ENCODE peak calls at places on chromosomes 13 and 19, in ten cellular contexts. K is activated T-helper 1 cell treated with anti-CD3 and anti-CD28 coated beads, Interleukin-12 subunit alpha, Interleukin-12 subunit beta, Interleukin-2, Interleukin-4 antibody, amounts not matched to agents 30 ng/mL and 10 ng/mL and 1 ng/mL, durations not matched to agents 14 hours and 24 hours and 36 hours; M is HepG2; Q is tibial nerve; B is endothelial cell; R is AG04450; H is activated naive CD8-positive, alpha-beta T cell treated with anti-CD3 and anti-CD28 coated beads, Interleukin-2, amount 50 U/mL, for 24 hours; T is choroid plexus epithelial cell; V is effector CD4-positive, alpha-beta T cell; X is AG09319. I is an unnamed sample.

GRCh38 chr19:48330012-48330681 is 4.8 kb downstream of the EMP3 start:
- DNase-seq in K (peak), M (no peak), Q (peak), B (peak), R (no peak), H (peak), T (no peak), V (peak), X (no peak), I (no peak)

GRCh38 chr13:113591750-113592149 is 7.2 kb downstream of the TFDP1 start:
- DNase-seq in K (no peak), M (no peak), Q (no peak), B (no peak), R (no peak), H (no peak), T (no peak), V (no peak), X (no peak), I (no peak)

GRCh38 chr13:33015791-33016323 is 366 bp upstream of the KL start:
- DNase-seq in K (no peak), M (no peak), Q (no peak), B (peak), R (no peak), H (peak), T (no peak), V (no peak), X (no peak), I (no peak)

GRCh38 chr19:46756544-46756888 is 10.3 kb upstream of the STRN4 start:
- DNase-seq in K (no peak), M (no peak), Q (no peak), B (no peak), R (no peak), H (no peak), T (no peak), V (no peak), X (no peak), I (no peak)

GRCh38 chr19:46674416-46675178 is 13.6 kb upstream of the DACT3 start:
- DNase-seq in K (no peak), M (no peak), Q (no peak), B (peak), R (no peak), H (no peak), T (peak), V (no peak), X (no peak), I (no peak)

GRCh38 chr19:10152100-10152499 is 32.4 kb upstream of the EIF3G start:
- DNase-seq in K (no peak), M (no peak), Q (no peak), B (no peak), R (no peak), H (no peak), T (no peak), V (no peak), X (no peak), I (no peak)

GRCh38 chr13:82436099-82436585 is 1446.1 kb downstream of the SLITRK1 start:
- DNase-seq in K (no peak), M (no peak), Q (no peak), B (no peak), R (no peak), H (no peak), T (no peak), V (no peak), X (no peak), I (no peak)

GRCh38 chr19:6744381-6745288 is 5.2 kb downstream of the TRIP10 start:
- DNase-seq in K (no peak), M (no peak), Q (peak), B (no peak), R (peak), H (no peak), T (peak), V (no peak), X (peak), I (peak)

GRCh38 chr19:41302624-41303351 is 7.2 kb upstream of the CCDC97 start:
- DNase-seq in K (peak), M (no peak), Q (no peak), B (no peak), R (no peak), H (peak), T (no peak), V (peak), X (no peak), I (no peak)

GRCh38 chr13:99298056-99298455 is 9.1 kb downstream of the GPR183 start:
- DNase-seq in K (no peak), M (no peak), Q (no peak), B (no peak), R (no peak), H (no peak), T (no peak), V (no peak), X (no peak), I (no peak)

GRCh38 chr13:60412909-60413616 is 16.0 kb downstream of the TDRD3 start:
- DNase-seq in K (no peak), M (no peak), Q (no peak), B (no peak), R (no peak), H (no peak), T (no peak), V (no peak), X (no peak), I (no peak)

GRCh38 chr13:51478418-51479198 is 25.8 kb upstream of the INTS6 start:
- DNase-seq in K (no peak), M (peak), Q (no peak), B (no peak), R (no peak), H (no peak), T (no peak), V (no peak), X (no peak), I (no peak)

GRCh38 chr13:93625536-93625935 is 398.9 kb downstream of the GPC6 start:
- DNase-seq in K (no peak), M (no peak), Q (no peak), B (no peak), R (no peak), H (no peak), T (peak), V (no peak), X (no peak), I (no peak)

GRCh38 chr19:38250821-38251563 is 5.2 kb downstream of the PPP1R14A start:
- DNase-seq in K (no peak), M (peak), Q (peak), B (no peak), R (no peak), H (no peak), T (no peak), V (no peak), X (no peak), I (no peak)

GRCh38 chr19:14248578-14249011 is 42.6 kb upstream of the ADGRL1 start:
- DNase-seq in K (no peak), M (no peak), Q (peak), B (peak), R (no peak), H (peak), T (peak), V (no peak), X (peak), I (no peak)

GRCh38 chr13:114264886-114265611 is 16.4 kb upstream of the UPF3A start:
- DNase-seq in K (no peak), M (no peak), Q (no peak), B (no peak), R (no peak), H (no peak), T (peak), V (no peak), X (peak), I (no peak)

GRCh38 chr13:24161010-24161775 is 673 bp downstream of the SPATA13 start:
- DNase-seq in K (peak), M (peak), Q (no peak), B (peak), R (no peak), H (peak), T (no peak), V (peak), X (no peak), I (no peak)

GRCh38 chr19:17304386-17305047 is 1.2 kb upstream of the MRPL34 start:
- DNase-seq in K (no peak), M (no peak), Q (no peak), B (no peak), R (no peak), H (no peak), T (no peak), V (no peak), X (no peak), I (no peak)

GRCh38 chr13:18964942-18965341 is 216.7 kb downstream of the TUBA3C start:
- DNase-seq in K (no peak), M (no peak), Q (no peak), B (no peak), R (no peak), H (no peak), T (no peak), V (no peak), X (no peak), I (no peak)

GRCh38 chr13:42746846-42747245 is 34.5 kb upstream of the FAM216B start:
- DNase-seq in K (no peak), M (no peak), Q (no peak), B (no peak), R (no peak), H (no peak), T (peak), V (no peak), X (no peak), I (no peak)

GRCh38 chr13:21800847-21801616 is 130.2 kb downstream of the FGF9 start:
- DNase-seq in K (no peak), M (peak), Q (no peak), B (no peak), R (no peak), H (no peak), T (no peak), V (no peak), X (no peak), I (no peak)

GRCh38 chr19:41914191-41914834 is 13.9 kb downstream of the ERFL start:
- DNase-seq in K (no peak), M (no peak), Q (no peak), B (no peak), R (no peak), H (no peak), T (no peak), V (no peak), X (no peak), I (no peak)

GRCh38 chr13:76972430-76972829 is 19.5 kb upstream of the CLN5 start:
- DNase-seq in K (no peak), M (no peak), Q (no peak), B (no peak), R (no peak), H (no peak), T (peak), V (no peak), X (no peak), I (no peak)

GRCh38 chr13:111152836-111153235 is 37.7 kb downstream of the ARHGEF7 start:
- DNase-seq in K (no peak), M (peak), Q (no peak), B (no peak), R (no peak), H (no peak), T (peak), V (no peak), X (no peak), I (no peak)

GRCh38 chr19:13010992-13011652 is 15.8 kb downstream of the NFIX start:
- DNase-seq in K (no peak), M (no peak), Q (no peak), B (no peak), R (no peak), H (no peak), T (no peak), V (no peak), X (no peak), I (no peak)

GRCh38 chr19:18507021-18507726 is 14.7 kb downstream of the ELL start:
- DNase-seq in K (no peak), M (no peak), Q (no peak), B (no peak), R (no peak), H (no peak), T (no peak), V (no peak), X (no peak), I (no peak)

GRCh38 chr13:100627142-100627541 is 38.6 kb upstream of the GGACT start:
- DNase-seq in K (no peak), M (no peak), Q (no peak), B (no peak), R (no peak), H (no peak), T (no peak), V (no peak), X (no peak), I (no peak)

GRCh38 chr13:102039264-102039663 is 362.6 kb downstream of the FGF14 start:
- DNase-seq in K (no peak), M (no peak), Q (no peak), B (no peak), R (no peak), H (no peak), T (no peak), V (no peak), X (no peak), I (no peak)

GRCh38 chr13:84037937-84038464 is 155.7 kb upstream of the SLITRK1 start:
- DNase-seq in K (no peak), M (no peak), Q (no peak), B (no peak), R (no peak), H (no peak), T (no peak), V (no peak), X (no peak), I (no peak)